ENCODE peak calls at places on chromosomes 7 and 10, in nine cellular contexts. One of them, this sample, is unnamed.

GRCh38 chr7:4166807-4167206 is 515.3 kb upstream of the FOXK1 start:
- DNase-seq in posterior vena cava: no peak
- DNase-seq in OCI-LY7: no peak
- DNase-seq in skeletal muscle cell: no peak
- DNase-seq in NCI-H2171: no peak
- DNase-seq in choroid plexus epithelial cell: no peak
- DNase-seq in GM23248: no peak
- DNase-seq in NCI-H2081: no peak
- DNase-seq in Right ventricle myocardium superior: no peak
- DNase-seq in this sample: no peak

GRCh38 chr7:92848854-92849745 is 12.7 kb upstream of the CDK6 start:
- DNase-seq in NCI-H2081: no peak
- DNase-seq in OCI-LY7: no peak
- DNase-seq in GM23248: no peak
- DNase-seq in skeletal muscle cell: no peak
- DNase-seq in NCI-H2171: no peak
- DNase-seq in Right ventricle myocardium superior: no peak
- DNase-seq in choroid plexus epithelial cell: no peak
- DNase-seq in posterior vena cava: no peak
- DNase-seq in this sample: no peak

GRCh38 chr10:12819656-12820055 is 181.9 kb downstream of the CCDC3 start:
- DNase-seq in posterior vena cava: peak
- DNase-seq in Right ventricle myocardium superior: no peak
- DNase-seq in NCI-H2081: no peak
- DNase-seq in NCI-H2171: no peak
- DNase-seq in OCI-LY7: no peak
- DNase-seq in choroid plexus epithelial cell: no peak
- DNase-seq in GM23248: no peak
- DNase-seq in skeletal muscle cell: no peak
- DNase-seq in this sample: no peak

GRCh38 chr7:153193144-153193595 is 433.6 kb downstream of the ACTR3B start:
- DNase-seq in NCI-H2081: peak
- DNase-seq in OCI-LY7: peak
- DNase-seq in Right ventricle myocardium superior: no peak
- DNase-seq in GM23248: peak
- DNase-seq in NCI-H2171: peak
- DNase-seq in choroid plexus epithelial cell: no peak
- DNase-seq in skeletal muscle cell: no peak
- DNase-seq in posterior vena cava: no peak
- DNase-seq in this sample: no peak

GRCh38 chr7:80154656-80155325 is 20.2 kb downstream of the GNAI1 start:
- DNase-seq in Right ventricle myocardium superior: no peak
- DNase-seq in skeletal muscle cell: no peak
- DNase-seq in choroid plexus epithelial cell: peak
- DNase-seq in OCI-LY7: no peak
- DNase-seq in posterior vena cava: no peak
- DNase-seq in NCI-H2171: no peak
- DNase-seq in NCI-H2081: no peak
- DNase-seq in GM23248: peak
- DNase-seq in this sample: no peak

GRCh38 chr7:126689037-126689436 is 563.7 kb downstream of the GRM8 start:
- DNase-seq in Right ventricle myocardium superior: no peak
- DNase-seq in OCI-LY7: no peak
- DNase-seq in NCI-H2081: no peak
- DNase-seq in NCI-H2171: no peak
- DNase-seq in GM23248: no peak
- DNase-seq in choroid plexus epithelial cell: peak
- DNase-seq in posterior vena cava: no peak
- DNase-seq in skeletal muscle cell: peak
- DNase-seq in this sample: no peak

GRCh38 chr7:129498021-129498420 is 4.3 kb upstream of the SMKR1 start:
- DNase-seq in GM23248: no peak
- DNase-seq in skeletal muscle cell: no peak
- DNase-seq in OCI-LY7: no peak
- DNase-seq in NCI-H2171: no peak
- DNase-seq in choroid plexus epithelial cell: no peak
- DNase-seq in Right ventricle myocardium superior: no peak
- DNase-seq in posterior vena cava: no peak
- DNase-seq in NCI-H2081: no peak
- DNase-seq in this sample: peak

GRCh38 chr10:93006435-93007039 is 54.1 kb upstream of the CYP26C1 start:
- DNase-seq in Right ventricle myocardium superior: no peak
- DNase-seq in OCI-LY7: peak
- DNase-seq in choroid plexus epithelial cell: peak
- DNase-seq in posterior vena cava: no peak
- DNase-seq in GM23248: peak
- DNase-seq in NCI-H2081: no peak
- DNase-seq in skeletal muscle cell: peak
- DNase-seq in NCI-H2171: no peak
- DNase-seq in this sample: no peak